ENCODE peak calls at places on chromosomes 4 and X, in eight cellular contexts. One of them, this sample, is unnamed.
A peak's percentile ranks its signal among the peaks of the same experiment; 100 is the strongest.

GRCh38 chr4:130233377-130234047 is 1137.6 kb downstream of the C4orf33 start:
- DNase-seq in NT2/D1: no peak
- DNase-seq in SW480: no peak
- DNase-seq in T1000: no peak
- DNase-seq in posterior cingulate gyrus: no peak
- DNase-seq in stimulated activated CD4-positive, alpha-beta T cell treated with anti-CD3 and anti-CD28 coated beads, Interleukin-15, amount 100 ng/mL, for 24 hours: no peak
- DNase-seq in SK-MEL-5: no peak
- DNase-seq in COR-L47: no peak
- DNase-seq in this sample: no peak

GRCh38 chrX:25721564-25721963 is 416.6 kb upstream of the MAGEB18 start:
- DNase-seq in COR-L47: peak; percentile 17
- DNase-seq in SK-MEL-5: peak; percentile 50
- DNase-seq in T1000: no peak
- DNase-seq in NT2/D1: peak; percentile 8
- DNase-seq in stimulated activated CD4-positive, alpha-beta T cell treated with anti-CD3 and anti-CD28 coated beads, Interleukin-15, amount 100 ng/mL, for 24 hours: no peak
- DNase-seq in posterior cingulate gyrus: no peak
- DNase-seq in SW480: peak; percentile 10
- DNase-seq in this sample: no peak

GRCh38 chrX:153609917-153610833 is 11.2 kb upstream of the CCNQ start:
- DNase-seq in stimulated activated CD4-positive, alpha-beta T cell treated with anti-CD3 and anti-CD28 coated beads, Interleukin-15, amount 100 ng/mL, for 24 hours: peak; percentile 83
- DNase-seq in posterior cingulate gyrus: peak; percentile 72
- DNase-seq in COR-L47: peak; percentile 73
- DNase-seq in SW480: peak; percentile 39
- DNase-seq in T1000: no peak
- DNase-seq in NT2/D1: peak; percentile 20
- DNase-seq in SK-MEL-5: no peak
- DNase-seq in this sample: peak; percentile 17

GRCh38 chr4:76526585-76526990 is 91.6 kb downstream of the SHROOM3 start:
- DNase-seq in T1000: no peak
- DNase-seq in SK-MEL-5: peak; percentile 79
- DNase-seq in NT2/D1: no peak
- DNase-seq in COR-L47: peak; percentile 10
- DNase-seq in SW480: peak; percentile 85
- DNase-seq in posterior cingulate gyrus: no peak
- DNase-seq in stimulated activated CD4-positive, alpha-beta T cell treated with anti-CD3 and anti-CD28 coated beads, Interleukin-15, amount 100 ng/mL, for 24 hours: no peak
- DNase-seq in this sample: no peak

GRCh38 chr4:146371812-146372211 is 149.9 kb downstream of the SLC10A7 start:
- DNase-seq in T1000: no peak
- DNase-seq in posterior cingulate gyrus: no peak
- DNase-seq in COR-L47: no peak
- DNase-seq in stimulated activated CD4-positive, alpha-beta T cell treated with anti-CD3 and anti-CD28 coated beads, Interleukin-15, amount 100 ng/mL, for 24 hours: no peak
- DNase-seq in SK-MEL-5: no peak
- DNase-seq in SW480: no peak
- DNase-seq in NT2/D1: no peak
- DNase-seq in this sample: no peak

GRCh38 chr4:27360651-27361347 is 500.2 kb downstream of the STIM2 start:
- DNase-seq in T1000: peak; percentile 63
- DNase-seq in COR-L47: no peak
- DNase-seq in NT2/D1: peak; percentile 18
- DNase-seq in SK-MEL-5: no peak
- DNase-seq in posterior cingulate gyrus: peak; percentile 6
- DNase-seq in stimulated activated CD4-positive, alpha-beta T cell treated with anti-CD3 and anti-CD28 coated beads, Interleukin-15, amount 100 ng/mL, for 24 hours: no peak
- DNase-seq in SW480: peak; percentile 12
- DNase-seq in this sample: no peak

GRCh38 chrX:139931646-139932076 is 1.2 kb downstream of the ATP11C start:
- DNase-seq in COR-L47: no peak
- DNase-seq in stimulated activated CD4-positive, alpha-beta T cell treated with anti-CD3 and anti-CD28 coated beads, Interleukin-15, amount 100 ng/mL, for 24 hours: no peak
- DNase-seq in T1000: no peak
- DNase-seq in posterior cingulate gyrus: no peak
- DNase-seq in SW480: no peak
- DNase-seq in NT2/D1: no peak
- DNase-seq in SK-MEL-5: no peak
- DNase-seq in this sample: peak; percentile 0

GRCh38 chrX:13216139-13216538 is 103.7 kb downstream of the ATXN3L start:
- DNase-seq in stimulated activated CD4-positive, alpha-beta T cell treated with anti-CD3 and anti-CD28 coated beads, Interleukin-15, amount 100 ng/mL, for 24 hours: no peak
- DNase-seq in SK-MEL-5: no peak
- DNase-seq in COR-L47: no peak
- DNase-seq in posterior cingulate gyrus: no peak
- DNase-seq in T1000: no peak
- DNase-seq in NT2/D1: no peak
- DNase-seq in SW480: no peak
- DNase-seq in this sample: no peak

GRCh38 chrX:134999469-134999868 is 8.7 kb downstream of the SMIM10 start:
- DNase-seq in SK-MEL-5: peak; percentile 65
- DNase-seq in COR-L47: peak; percentile 17
- DNase-seq in T1000: no peak
- DNase-seq in SW480: peak; percentile 61
- DNase-seq in stimulated activated CD4-positive, alpha-beta T cell treated with anti-CD3 and anti-CD28 coated beads, Interleukin-15, amount 100 ng/mL, for 24 hours: no peak
- DNase-seq in posterior cingulate gyrus: no peak
- DNase-seq in NT2/D1: no peak
- DNase-seq in this sample: peak; percentile 20

GRCh38 chr4:1206299-1207156 is 34.1 kb upstream of the SPON2 start:
- DNase-seq in COR-L47: no peak
- DNase-seq in stimulated activated CD4-positive, alpha-beta T cell treated with anti-CD3 and anti-CD28 coated beads, Interleukin-15, amount 100 ng/mL, for 24 hours: no peak
- DNase-seq in posterior cingulate gyrus: no peak
- DNase-seq in SW480: no peak
- DNase-seq in NT2/D1: no peak
- DNase-seq in SK-MEL-5: no peak
- DNase-seq in T1000: no peak
- DNase-seq in this sample: no peak